ENCODE peak calls at places on chromosomes 5 and 9, in six cellular contexts. One of them, this sample, is unnamed.

GRCh38 chr5:149550267-149550582 is 1.0 kb downstream of the CSNK1A1 start:
- DNase-seq in HCT116: no peak
- DNase-seq in hypothalamus: no peak
- DNase-seq in AML-193: peak
- DNase-seq in EL: peak
- DNase-seq in NCI-H510A: no peak
- DNase-seq in this sample: no peak

GRCh38 chr5:159377653-159378052 is 47.4 kb upstream of the IL12B start:
- DNase-seq in AML-193: no peak
- DNase-seq in hypothalamus: no peak
- DNase-seq in NCI-H510A: no peak
- DNase-seq in EL: no peak
- DNase-seq in HCT116: no peak
- DNase-seq in this sample: no peak

GRCh38 chr9:92294297-92294676 is 790 bp upstream of the IARS1 start:
- DNase-seq in NCI-H510A: no peak
- DNase-seq in HCT116: no peak
- DNase-seq in AML-193: no peak
- DNase-seq in hypothalamus: no peak
- DNase-seq in EL: peak
- DNase-seq in this sample: no peak

GRCh38 chr5:39219433-39219832 is at the start of gene FYB1:
- DNase-seq in AML-193: peak
- DNase-seq in EL: peak
- DNase-seq in NCI-H510A: no peak
- DNase-seq in HCT116: no peak
- DNase-seq in hypothalamus: peak
- DNase-seq in this sample: no peak

GRCh38 chr5:98750693-98751092 is 22.8 kb upstream of the RGMB start:
- DNase-seq in hypothalamus: no peak
- DNase-seq in AML-193: peak
- DNase-seq in NCI-H510A: no peak
- DNase-seq in HCT116: no peak
- DNase-seq in EL: no peak
- DNase-seq in this sample: no peak

GRCh38 chr5:157603333-157604190 is 28.0 kb upstream of the ADAM19 start:
- DNase-seq in NCI-H510A: no peak
- DNase-seq in hypothalamus: no peak
- DNase-seq in HCT116: peak
- DNase-seq in EL: peak
- DNase-seq in AML-193: peak
- DNase-seq in this sample: peak

GRCh38 chr9:118686940-118687339 is 682.3 kb downstream of the BRINP1 start:
- DNase-seq in EL: no peak
- DNase-seq in AML-193: no peak
- DNase-seq in hypothalamus: no peak
- DNase-seq in HCT116: no peak
- DNase-seq in NCI-H510A: no peak
- DNase-seq in this sample: no peak

GRCh38 chr9:1320041-1320440 is 269.9 kb downstream of the DMRT2 start:
- DNase-seq in EL: no peak
- DNase-seq in AML-193: no peak
- DNase-seq in HCT116: no peak
- DNase-seq in NCI-H510A: no peak
- DNase-seq in hypothalamus: no peak
- DNase-seq in this sample: no peak

GRCh38 chr9:89340332-89340731 is 22.0 kb downstream of the SECISBP2 start:
- DNase-seq in NCI-H510A: no peak
- DNase-seq in HCT116: no peak
- DNase-seq in AML-193: no peak
- DNase-seq in EL: no peak
- DNase-seq in hypothalamus: no peak
- DNase-seq in this sample: no peak

GRCh38 chr9:6655036-6655435 is 9.5 kb upstream of the GLDC start:
- DNase-seq in hypothalamus: no peak
- DNase-seq in EL: no peak
- DNase-seq in AML-193: no peak
- DNase-seq in HCT116: no peak
- DNase-seq in NCI-H510A: no peak
- DNase-seq in this sample: no peak

GRCh38 chr5:119411935-119412623 is 40.2 kb upstream of the HSD17B4 start:
- DNase-seq in EL: peak
- DNase-seq in hypothalamus: no peak
- DNase-seq in HCT116: peak
- DNase-seq in NCI-H510A: no peak
- DNase-seq in AML-193: peak
- DNase-seq in this sample: peak

GRCh38 chr5:140827704-140828401 is at the start of gene PCDHA6:
- DNase-seq in NCI-H510A: no peak
- DNase-seq in EL: no peak
- DNase-seq in hypothalamus: no peak
- DNase-seq in HCT116: no peak
- DNase-seq in AML-193: no peak
- DNase-seq in this sample: no peak

GRCh38 chr9:93600504-93600903 is 24.1 kb downstream of the PHF2 start:
- DNase-seq in AML-193: no peak
- DNase-seq in hypothalamus: no peak
- DNase-seq in HCT116: no peak
- DNase-seq in EL: no peak
- DNase-seq in NCI-H510A: peak
- DNase-seq in this sample: no peak

GRCh38 chr5:4584982-4585381 is 555.1 kb upstream of the ADAMTS16 start:
- DNase-seq in hypothalamus: no peak
- DNase-seq in NCI-H510A: no peak
- DNase-seq in EL: no peak
- DNase-seq in HCT116: no peak
- DNase-seq in AML-193: no peak
- DNase-seq in this sample: no peak

GRCh38 chr5:129094924-129095797 is 612 bp downstream of the ISOC1 start:
- DNase-seq in HCT116: no peak
- DNase-seq in NCI-H510A: peak
- DNase-seq in EL: peak
- DNase-seq in hypothalamus: peak
- DNase-seq in AML-193: peak
- DNase-seq in this sample: peak

GRCh38 chr5:81513982-81514381 is 120.0 kb upstream of the ACOT12 start:
- DNase-seq in hypothalamus: no peak
- DNase-seq in AML-193: peak
- DNase-seq in HCT116: no peak
- DNase-seq in EL: no peak
- DNase-seq in NCI-H510A: no peak
- DNase-seq in this sample: no peak

GRCh38 chr5:156380846-156381245 is 53.9 kb downstream of the SGCD start:
- DNase-seq in EL: peak
- DNase-seq in NCI-H510A: no peak
- DNase-seq in AML-193: no peak
- DNase-seq in hypothalamus: no peak
- DNase-seq in HCT116: no peak
- DNase-seq in this sample: no peak

GRCh38 chr5:76503929-76504328 is 100.8 kb downstream of the IQGAP2 start:
- DNase-seq in EL: no peak
- DNase-seq in hypothalamus: no peak
- DNase-seq in NCI-H510A: no peak
- DNase-seq in HCT116: no peak
- DNase-seq in AML-193: no peak
- DNase-seq in this sample: no peak

GRCh38 chr9:121607434-121608248 is 43.8 kb upstream of the DAB2IP start:
- DNase-seq in HCT116: peak
- DNase-seq in NCI-H510A: no peak
- DNase-seq in AML-193: no peak
- DNase-seq in hypothalamus: no peak
- DNase-seq in EL: peak
- DNase-seq in this sample: no peak

GRCh38 chr5:151007430-151008123 is 12.8 kb upstream of the GPX3 start:
- DNase-seq in NCI-H510A: no peak
- DNase-seq in hypothalamus: no peak
- DNase-seq in EL: no peak
- DNase-seq in HCT116: no peak
- DNase-seq in AML-193: no peak
- DNase-seq in this sample: no peak

GRCh38 chr9:130692365-130692764 is 1.2 kb upstream of the EXOSC2 start:
- DNase-seq in HCT116: no peak
- DNase-seq in NCI-H510A: no peak
- DNase-seq in hypothalamus: peak
- DNase-seq in EL: no peak
- DNase-seq in AML-193: no peak
- DNase-seq in this sample: no peak

GRCh38 chr9:86722706-86723075 is 224.6 kb downstream of the GAS1 start:
- DNase-seq in AML-193: no peak
- DNase-seq in hypothalamus: no peak
- DNase-seq in HCT116: no peak
- DNase-seq in EL: no peak
- DNase-seq in NCI-H510A: no peak
- DNase-seq in this sample: no peak

GRCh38 chr5:79858097-79858723 is 132.9 kb downstream of the MTX3 start:
- DNase-seq in EL: peak
- DNase-seq in AML-193: peak
- DNase-seq in hypothalamus: peak
- DNase-seq in HCT116: peak
- DNase-seq in NCI-H510A: no peak
- DNase-seq in this sample: peak